ENCODE peak calls at places on chromosomes 16 and 17, in six cellular contexts. One of them, this sample, is unnamed.

GRCh38 chr16:49194499-49195260 is 87.0 kb downstream of the CBLN1 start:
- DNase-seq in lower leg skin: peak
- DNase-seq in prostate gland: no peak
- DNase-seq in adrenal gland: no peak
- DNase-seq in heart left ventricle: no peak
- DNase-seq in thyroid gland: no peak
- DNase-seq in this sample: no peak

GRCh38 chr17:47316316-47316715 is 7.4 kb upstream of the EFCAB13 start:
- DNase-seq in adrenal gland: peak
- DNase-seq in thyroid gland: no peak
- DNase-seq in heart left ventricle: no peak
- DNase-seq in lower leg skin: no peak
- DNase-seq in prostate gland: no peak
- DNase-seq in this sample: no peak

GRCh38 chr16:77273-77806 is 685 bp upstream of the MPG start:
- DNase-seq in thyroid gland: peak
- DNase-seq in heart left ventricle: peak
- DNase-seq in lower leg skin: peak
- DNase-seq in adrenal gland: no peak
- DNase-seq in prostate gland: no peak
- DNase-seq in this sample: peak

GRCh38 chr16:1105888-1106620 is 10.0 kb upstream of the C1QTNF8 start:
- DNase-seq in heart left ventricle: peak
- DNase-seq in lower leg skin: no peak
- DNase-seq in prostate gland: peak
- DNase-seq in thyroid gland: peak
- DNase-seq in adrenal gland: peak
- DNase-seq in this sample: peak

GRCh38 chr17:43467981-43468541 is 15.7 kb upstream of the DHX8 start:
- DNase-seq in lower leg skin: no peak
- DNase-seq in heart left ventricle: no peak
- DNase-seq in thyroid gland: no peak
- DNase-seq in prostate gland: no peak
- DNase-seq in adrenal gland: no peak
- DNase-seq in this sample: no peak

GRCh38 chr17:56085576-56086267 is 67.6 kb upstream of the ANKFN1 start:
- DNase-seq in heart left ventricle: no peak
- DNase-seq in prostate gland: no peak
- DNase-seq in lower leg skin: no peak
- DNase-seq in thyroid gland: no peak
- DNase-seq in adrenal gland: no peak
- DNase-seq in this sample: no peak

GRCh38 chr16:17775061-17775460 is 304.3 kb upstream of the XYLT1 start:
- DNase-seq in lower leg skin: no peak
- DNase-seq in heart left ventricle: no peak
- DNase-seq in prostate gland: no peak
- DNase-seq in thyroid gland: no peak
- DNase-seq in adrenal gland: no peak
- DNase-seq in this sample: no peak

GRCh38 chr17:19376799-19377198 is 1.5 kb upstream of the MAPK7 start:
- DNase-seq in prostate gland: no peak
- DNase-seq in lower leg skin: peak
- DNase-seq in thyroid gland: no peak
- DNase-seq in heart left ventricle: no peak
- DNase-seq in adrenal gland: no peak
- DNase-seq in this sample: no peak

GRCh38 chr17:6815775-6816174 is 15.8 kb downstream of the TEKT1 start:
- DNase-seq in lower leg skin: no peak
- DNase-seq in adrenal gland: peak
- DNase-seq in prostate gland: no peak
- DNase-seq in thyroid gland: no peak
- DNase-seq in heart left ventricle: no peak
- DNase-seq in this sample: no peak

GRCh38 chr17:77838748-77839147 is 119.8 kb upstream of the TNRC6C start:
- DNase-seq in adrenal gland: no peak
- DNase-seq in lower leg skin: no peak
- DNase-seq in heart left ventricle: no peak
- DNase-seq in prostate gland: no peak
- DNase-seq in thyroid gland: no peak
- DNase-seq in this sample: peak

GRCh38 chr17:59001158-59001814 is 105.4 kb downstream of the TRIM37 start:
- DNase-seq in prostate gland: peak
- DNase-seq in heart left ventricle: peak
- DNase-seq in lower leg skin: peak
- DNase-seq in thyroid gland: peak
- DNase-seq in adrenal gland: peak
- DNase-seq in this sample: peak

GRCh38 chr17:81516439-81516838 is 3.8 kb upstream of the ACTG1 start:
- DNase-seq in adrenal gland: no peak
- DNase-seq in prostate gland: no peak
- DNase-seq in thyroid gland: no peak
- DNase-seq in heart left ventricle: no peak
- DNase-seq in lower leg skin: no peak
- DNase-seq in this sample: peak

GRCh38 chr17:81515530-81516041 is 3.0 kb upstream of the ACTG1 start:
- DNase-seq in lower leg skin: no peak
- DNase-seq in adrenal gland: no peak
- DNase-seq in thyroid gland: no peak
- DNase-seq in prostate gland: no peak
- DNase-seq in heart left ventricle: peak
- DNase-seq in this sample: no peak

GRCh38 chr17:81514485-81514734 is 1.8 kb upstream of the ACTG1 start:
- DNase-seq in heart left ventricle: no peak
- DNase-seq in lower leg skin: no peak
- DNase-seq in adrenal gland: no peak
- DNase-seq in prostate gland: no peak
- DNase-seq in thyroid gland: no peak
- DNase-seq in this sample: no peak

GRCh38 chr17:81513669-81514484 is 1.3 kb upstream of the ACTG1 start:
- DNase-seq in thyroid gland: peak
- DNase-seq in prostate gland: peak
- DNase-seq in adrenal gland: peak
- DNase-seq in lower leg skin: peak
- DNase-seq in heart left ventricle: peak
- DNase-seq in this sample: peak

DNA sequence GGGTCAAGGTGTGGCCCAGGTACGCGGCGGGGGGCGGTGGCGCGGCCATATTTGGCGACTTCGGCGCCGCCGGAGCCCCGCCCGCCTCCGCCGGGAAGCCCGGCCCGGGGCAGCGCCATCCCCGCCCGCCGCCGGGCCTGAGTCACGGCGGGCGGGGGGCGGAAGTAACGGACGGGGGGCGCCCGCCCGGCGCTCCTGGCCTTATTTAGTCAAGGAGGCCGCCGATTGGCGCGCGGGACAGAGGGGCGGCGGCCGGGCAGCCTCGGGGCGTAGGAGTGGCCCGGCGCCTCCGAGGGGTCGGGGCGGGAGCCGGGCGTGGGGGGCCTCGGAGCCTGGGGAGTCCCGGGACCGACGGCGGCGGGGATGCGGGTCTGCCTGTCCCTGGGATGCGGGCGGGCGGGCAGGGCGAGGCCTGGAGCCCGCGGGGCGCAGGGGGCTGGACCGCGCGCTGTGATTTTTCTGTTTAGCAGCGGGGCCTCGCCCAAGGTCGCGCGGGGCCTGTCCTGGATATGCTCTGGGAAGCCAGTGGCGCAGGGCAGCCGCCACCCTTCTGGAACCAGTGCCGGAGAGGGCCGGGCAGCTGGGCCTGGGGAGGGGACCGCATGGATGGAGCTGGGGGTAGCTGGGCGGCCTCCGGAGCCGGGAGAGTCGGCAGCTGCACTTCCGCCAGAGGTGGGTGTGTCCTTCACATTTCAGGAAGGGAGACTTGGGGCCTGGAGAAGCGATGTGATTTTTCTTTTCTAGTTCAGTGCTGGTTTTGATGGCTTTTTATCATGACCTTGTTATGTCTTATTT is 2.3 kb upstream of the ACTG1 start:
- DNase-seq in thyroid gland: peak
- DNase-seq in lower leg skin: peak
- DNase-seq in prostate gland: peak
- DNase-seq in heart left ventricle: peak
- DNase-seq in adrenal gland: peak
- DNase-seq in this sample: peak
- TF ChIP-seq POLR2A in thyroid gland: peak
- TF ChIP-seq POLR2A in lower leg skin: peak
- TF ChIP-seq POLR2A in prostate gland: peak
- TF ChIP-seq POLR2A in heart left ventricle: peak
- TF ChIP-seq POLR2A in adrenal gland: peak
- TF ChIP-seq POLR2A in this sample: peak

GRCh38 chr17:57997085-57997809 is 9.2 kb upstream of the VEZF1 start:
- DNase-seq in thyroid gland: no peak
- DNase-seq in adrenal gland: no peak
- DNase-seq in heart left ventricle: no peak
- DNase-seq in prostate gland: no peak
- DNase-seq in lower leg skin: no peak
- DNase-seq in this sample: no peak

GRCh38 chr17:57994436-57994835 is 6.4 kb upstream of the VEZF1 start:
- DNase-seq in thyroid gland: no peak
- DNase-seq in heart left ventricle: no peak
- DNase-seq in adrenal gland: no peak
- DNase-seq in lower leg skin: no peak
- DNase-seq in prostate gland: no peak
- DNase-seq in this sample: no peak

GRCh38 chr17:57995076-57995956 is 7.3 kb upstream of the VEZF1 start:
- DNase-seq in thyroid gland: peak
- DNase-seq in heart left ventricle: peak
- DNase-seq in prostate gland: peak
- DNase-seq in adrenal gland: peak
- DNase-seq in lower leg skin: no peak
- DNase-seq in this sample: peak

GRCh38 chr17:57991537-57991936 is 3.5 kb upstream of the VEZF1 start:
- DNase-seq in heart left ventricle: no peak
- DNase-seq in lower leg skin: no peak
- DNase-seq in adrenal gland: no peak
- DNase-seq in prostate gland: no peak
- DNase-seq in thyroid gland: no peak
- DNase-seq in this sample: no peak

DNA sequence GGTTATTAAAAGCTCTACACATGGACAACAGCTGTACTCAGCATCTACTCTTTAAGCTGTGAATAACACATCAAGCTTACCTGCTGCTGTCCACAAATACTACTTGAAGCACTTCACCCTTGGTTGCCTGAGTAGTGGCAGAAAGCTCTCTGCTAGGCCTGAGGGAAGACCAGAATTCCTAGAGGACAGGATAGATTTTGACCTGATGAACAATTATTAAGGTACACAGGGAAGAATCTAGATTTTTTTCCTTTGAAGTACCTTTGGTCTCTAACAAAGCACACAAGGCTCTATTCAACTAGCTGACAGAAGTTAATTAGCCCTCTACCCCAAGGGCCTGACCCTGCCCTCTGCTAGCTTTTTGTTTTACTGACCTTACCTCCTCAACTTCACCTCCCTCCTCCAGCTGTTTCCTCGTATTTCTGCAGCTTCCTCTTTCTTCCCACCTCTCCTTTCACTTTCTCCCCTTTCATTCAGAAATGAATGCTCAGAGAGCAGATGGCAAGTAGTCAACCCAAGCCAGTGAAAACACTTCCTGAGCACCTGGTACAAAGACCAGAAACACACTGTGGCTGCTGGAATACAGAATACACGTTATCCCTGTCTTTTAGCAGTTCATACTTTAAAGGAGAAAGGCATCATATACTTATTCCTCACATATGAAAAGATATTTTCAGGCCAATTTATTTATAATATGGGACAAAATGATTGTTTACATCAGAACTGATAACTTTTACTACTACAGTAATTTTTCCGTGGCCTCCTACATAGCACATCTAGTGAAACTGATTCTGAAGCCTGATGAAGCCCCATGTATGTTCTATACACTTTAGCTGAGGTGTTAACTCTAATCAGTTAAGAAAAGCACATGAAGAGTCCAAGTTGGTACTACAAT is 5.7 kb upstream of the VEZF1 start:
- DNase-seq in adrenal gland: no peak
- DNase-seq in heart left ventricle: no peak
- DNase-seq in lower leg skin: no peak
- DNase-seq in prostate gland: no peak
- DNase-seq in thyroid gland: no peak
- DNase-seq in this sample: no peak
- TF ChIP-seq POLR2A in adrenal gland: no peak
- TF ChIP-seq POLR2A in heart left ventricle: no peak
- TF ChIP-seq POLR2A in lower leg skin: no peak
- TF ChIP-seq POLR2A in prostate gland: no peak
- TF ChIP-seq POLR2A in thyroid gland: no peak
- TF ChIP-seq POLR2A in this sample: no peak

GRCh38 chr17:17612085-17613022 is 20.8 kb upstream of the PEMT start:
- DNase-seq in prostate gland: no peak
- DNase-seq in heart left ventricle: no peak
- DNase-seq in adrenal gland: no peak
- DNase-seq in thyroid gland: no peak
- DNase-seq in lower leg skin: no peak
- DNase-seq in this sample: no peak

GRCh38 chr17:17609121-17609520 is 17.6 kb upstream of the PEMT start:
- DNase-seq in thyroid gland: no peak
- DNase-seq in lower leg skin: no peak
- DNase-seq in prostate gland: no peak
- DNase-seq in heart left ventricle: no peak
- DNase-seq in adrenal gland: no peak
- DNase-seq in this sample: no peak

GRCh38 chr17:17613708-17614114 is 22.2 kb upstream of the PEMT start:
- DNase-seq in adrenal gland: peak
- DNase-seq in prostate gland: peak
- DNase-seq in heart left ventricle: peak
- DNase-seq in lower leg skin: no peak
- DNase-seq in thyroid gland: peak
- DNase-seq in this sample: peak
- TF ChIP-seq POLR2A in adrenal gland: no peak
- TF ChIP-seq POLR2A in prostate gland: no peak
- TF ChIP-seq POLR2A in heart left ventricle: no peak
- TF ChIP-seq POLR2A in lower leg skin: no peak
- TF ChIP-seq POLR2A in thyroid gland: no peak
- TF ChIP-seq POLR2A in this sample: no peak

DNA sequence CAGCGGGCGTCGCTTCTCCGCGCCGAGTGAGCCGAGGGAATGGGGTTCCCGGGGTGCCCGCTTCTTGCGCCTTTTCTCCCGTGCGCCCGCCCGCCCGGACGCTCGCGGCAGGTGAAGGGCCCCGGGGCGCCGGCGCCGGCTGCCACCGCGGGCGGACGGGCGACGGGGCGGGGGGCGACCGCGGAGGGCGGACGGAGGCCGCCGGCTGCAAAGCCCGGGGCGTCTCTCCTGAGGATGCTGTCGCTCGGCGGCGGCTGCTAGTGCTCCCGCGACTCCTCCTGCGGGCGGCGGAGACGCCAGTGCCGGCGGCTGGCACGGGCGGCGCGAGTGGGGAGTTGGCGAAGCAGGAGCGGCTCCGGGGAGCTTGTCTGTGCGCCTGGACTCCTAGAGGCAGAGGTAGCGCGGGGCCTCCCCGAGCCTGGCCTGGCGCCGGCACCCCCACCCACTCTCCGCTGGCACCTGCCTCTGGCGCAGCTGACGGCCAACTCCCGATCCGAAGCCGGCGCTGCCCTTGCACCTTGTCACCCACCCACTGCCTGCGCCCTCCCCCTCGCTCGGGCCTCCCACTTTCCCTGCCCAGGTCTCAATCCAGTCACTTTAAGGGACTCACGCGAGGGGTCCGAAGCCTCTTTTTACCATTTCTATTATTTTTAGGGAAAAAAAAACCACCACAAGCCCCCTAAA is at the start of gene FAM20A:
- DNase-seq in prostate gland: no peak
- DNase-seq in thyroid gland: peak
- DNase-seq in heart left ventricle: peak
- DNase-seq in lower leg skin: peak
- DNase-seq in adrenal gland: peak
- DNase-seq in this sample: peak
- TF ChIP-seq POLR2A in prostate gland: no peak
- TF ChIP-seq POLR2A in thyroid gland: peak
- TF ChIP-seq POLR2A in heart left ventricle: no peak
- TF ChIP-seq POLR2A in lower leg skin: no peak
- TF ChIP-seq POLR2A in adrenal gland: peak
- TF ChIP-seq POLR2A in this sample: no peak